ENCODE peak calls at places on chromosomes 3 and 15, in seven cellular contexts. N is kidney, V is heart right ventricle, X is RWPE1, T is tibial artery, Z is lung, C is HCT116. F is an unnamed sample.
A peak's percentile ranks its signal among the peaks of the same experiment; 100 is the strongest.

GRCh38 chr3:197224034-197224444 is 74.4 kb downstream of the DLG1 start:
- DNase-seq in C (peak; percentile 32), X (peak; percentile 49), N (no peak), V (no peak), T (no peak), Z (no peak), F (no peak)

GRCh38 chr3:107588217-107588616 is 65.5 kb downstream of the BBX start:
- DNase-seq in T (no peak), C (no peak), X (peak; percentile 26), Z (no peak), N (no peak), V (no peak), F (no peak)

GRCh38 chr3:172098698-172099494 is 59.5 kb downstream of the FNDC3B start:
- DNase-seq in Z (no peak), N (no peak), X (no peak), T (no peak), C (no peak), V (no peak), F (no peak)

GRCh38 chr3:120773932-120774331 is 31.4 kb downstream of the GTF2E1 start:
- DNase-seq in N (no peak), X (no peak), T (no peak), V (no peak), C (no peak), Z (no peak), F (no peak)

GRCh38 chr3:3705090-3705775 is 94.0 kb upstream of the LRRN1 start:
- DNase-seq in N (no peak), C (no peak), X (no peak), T (no peak), Z (no peak), V (peak; percentile 18), F (no peak)

GRCh38 chr3:32488609-32489008 is 14.0 kb downstream of the CMTM6 start:
- DNase-seq in T (no peak), V (no peak), X (no peak), C (no peak), N (no peak), Z (no peak), F (no peak)

GRCh38 chr3:13018561-13019242 is 54.5 kb downstream of the IQSEC1 start:
- DNase-seq in Z (no peak), X (no peak), C (no peak), T (peak; percentile 77), V (no peak), N (peak; percentile 69), F (no peak)

GRCh38 chr3:139930201-139930600 is 4.8 kb upstream of the CLSTN2 start:
- DNase-seq in V (no peak), T (no peak), Z (no peak), X (no peak), N (no peak), C (no peak), F (no peak)

GRCh38 chr3:159914421-159914820 is 74.2 kb upstream of the IL12A start:
- DNase-seq in N (no peak), Z (no peak), V (no peak), T (no peak), C (no peak), X (no peak), F (no peak)

GRCh38 chr3:184039414-184039813 is 7.9 kb downstream of the HTR3D start:
- DNase-seq in Z (no peak), C (no peak), X (peak; percentile 63), V (no peak), N (no peak), T (no peak), F (no peak)

GRCh38 chr15:50044406-50044805 is 74.6 kb downstream of the ATP8B4 start:
- DNase-seq in V (no peak), C (no peak), N (no peak), X (no peak), Z (no peak), T (no peak), F (no peak)

GRCh38 chr15:98737122-98737521 is 88.8 kb downstream of the IGF1R start:
- DNase-seq in C (no peak), T (no peak), Z (no peak), X (no peak), N (no peak), V (no peak), F (no peak)

GRCh38 chr3:72042397-72043211 is 257.7 kb upstream of the PROK2 start:
- DNase-seq in V (no peak), X (no peak), N (peak; percentile 77), Z (no peak), C (no peak), T (no peak), F (no peak)

GRCh38 chr3:82494977-82495489 is 733.6 kb upstream of the GBE1 start:
- DNase-seq in X (no peak), N (no peak), T (no peak), V (no peak), Z (no peak), C (no peak), F (no peak)

GRCh38 chr15:70831094-70831911 is 22.7 kb downstream of the LARP6 start:
- DNase-seq in T (no peak), V (no peak), X (no peak), N (no peak), C (no peak), Z (no peak), F (no peak)

GRCh38 chr3:100068758-100069345 is 45.4 kb downstream of the FILIP1L start:
- DNase-seq in X (peak; percentile 50), C (peak; percentile 47), Z (peak; percentile 83), V (peak; percentile 74), N (peak; percentile 87), T (peak; percentile 91), F (no peak)

GRCh38 chr15:93150910-93151309 is 61.9 kb upstream of the RGMA start:
- DNase-seq in C (no peak), V (no peak), Z (no peak), T (no peak), X (no peak), N (no peak), F (no peak)

GRCh38 chr3:70342149-70342548 is 29.7 kb upstream of the MDFIC2 start:
- DNase-seq in T (no peak), N (no peak), V (no peak), C (no peak), Z (no peak), X (no peak), F (no peak)

GRCh38 chr3:141360888-141361598 is 7.3 kb upstream of the ZBTB38 start:
- DNase-seq in V (no peak), N (no peak), T (no peak), X (peak; percentile 57), C (peak; percentile 59), Z (peak; percentile 32), F (peak; percentile 25)

GRCh38 chr3:188183452-188183851 is 29.5 kb downstream of the LPP start:
- DNase-seq in V (no peak), Z (no peak), N (no peak), X (no peak), T (no peak), C (no peak), F (no peak)

GRCh38 chr3:142027713-142028112 is 121.6 kb downstream of the TFDP2 start:
- DNase-seq in X (peak; percentile 42), T (no peak), C (no peak), V (no peak), N (no peak), Z (no peak), F (no peak)

GRCh38 chr3:188184649-188185048 is 30.7 kb downstream of the LPP start:
- DNase-seq in T (no peak), C (no peak), X (no peak), Z (no peak), V (no peak), N (no peak), F (no peak)

GRCh38 chr15:35705030-35705884 is 159.3 kb upstream of the DPH6 start:
- DNase-seq in X (no peak), Z (no peak), V (no peak), N (no peak), T (no peak), C (no peak), F (no peak)

GRCh38 chr3:130658666-130659065 is 88.0 kb downstream of the PIK3R4 start:
- DNase-seq in T (no peak), X (no peak), C (no peak), V (no peak), Z (no peak), N (no peak), F (no peak)

GRCh38 chr3:180610981-180611380 is 9.0 kb downstream of the TTC14 start:
- DNase-seq in C (no peak), X (no peak), V (no peak), T (no peak), N (no peak), Z (no peak), F (no peak)

GRCh38 chr3:173819368-173819767 is 421.8 kb downstream of the NLGN1 start:
- DNase-seq in C (no peak), T (no peak), N (no peak), Z (no peak), V (no peak), X (no peak), F (no peak)

GRCh38 chr3:120780977-120781376 is 38.4 kb downstream of the GTF2E1 start:
- DNase-seq in N (no peak), T (peak; percentile 62), X (peak; percentile 72), Z (no peak), V (no peak), C (peak; percentile 36), F (no peak)

DNA sequence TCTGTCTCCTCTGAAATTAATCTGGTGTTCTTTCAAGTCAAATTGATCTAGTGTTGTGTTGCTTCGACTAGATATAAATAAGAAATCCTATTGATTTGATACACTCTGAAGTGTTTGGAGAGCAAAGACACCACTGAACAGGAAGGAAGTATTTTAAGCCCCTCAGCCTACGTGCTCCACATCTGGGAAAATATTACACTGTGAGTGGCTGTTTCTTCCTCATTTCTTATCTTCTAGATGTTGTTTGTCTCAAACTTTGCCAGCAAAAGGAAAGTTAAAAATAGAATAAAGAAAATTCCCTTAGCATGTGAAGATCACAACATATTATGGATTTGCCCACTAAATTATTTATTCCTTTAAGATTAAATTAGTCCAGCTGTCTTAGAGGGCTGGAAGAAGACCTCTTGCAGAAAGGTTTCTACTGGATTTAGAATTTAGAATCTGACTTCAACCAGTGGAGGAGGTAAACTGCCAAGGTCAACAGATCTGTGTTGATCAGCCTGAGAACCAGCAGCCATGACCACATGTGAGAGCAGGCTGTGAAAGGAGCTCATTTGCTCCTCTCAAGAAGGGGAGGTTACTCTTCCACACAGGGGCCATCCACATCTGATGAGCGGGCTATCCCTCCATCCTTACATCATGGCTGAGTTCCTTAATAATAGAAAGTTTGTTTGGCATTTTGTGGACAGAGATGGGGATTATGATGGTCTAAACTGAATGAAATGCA is 46.3 kb upstream of the ACKR4 start:
- DNase-seq in C (no peak), X (no peak), N (no peak), T (no peak), Z (no peak), V (no peak), F (no peak)
- H3K27ac ChIP-seq in C (no peak overlapping the region), X (no peak overlapping the region), N (no peak overlapping the region), T (no peak overlapping the region), Z (no peak overlapping the region), V (peak overlapping the region; percentile 44), F (no peak overlapping the region)

GRCh38 chr15:73227433-73228056 is 141.2 kb downstream of the HCN4 start:
- DNase-seq in T (no peak), C (no peak), X (no peak), Z (no peak), V (no peak), N (no peak), F (no peak)
- H3K27ac ChIP-seq in T (no peak overlapping the region), C (no peak overlapping the region), X (no peak overlapping the region), Z (no peak overlapping the region), V (no peak overlapping the region), N (no peak overlapping the region), F (no peak overlapping the region)

GRCh38 chr15:56653082-56653481 is 80.2 kb downstream of the ZNF280D start:
- DNase-seq in Z (no peak), V (no peak), C (no peak), T (no peak), N (no peak), X (no peak), F (no peak)
- H3K27ac ChIP-seq in Z (no peak overlapping the region), V (no peak overlapping the region), C (no peak overlapping the region), T (peak overlapping the region; percentile 42), N (peak overlapping the region; percentile 69), X (no peak overlapping the region), F (no peak overlapping the region)

GRCh38 chr3:58013099-58013498 is 4.9 kb downstream of the FLNB start:
- DNase-seq in X (no peak), T (no peak), V (no peak), Z (no peak), N (peak; percentile 78), C (no peak), F (no peak)
- H3K27ac ChIP-seq in X (peak overlapping the region; percentile 71), T (peak overlapping the region; percentile 78), V (peak overlapping the region; percentile 49), Z (peak overlapping the region; percentile 26), N (peak overlapping the region; percentile 71), C (no peak overlapping the region), F (no peak overlapping the region)

F was measured in caudate nucleus.